ENCODE peak calls at places on chromosomes 6 and 20, in six cellular contexts. N is neuronal stem cell, U is mesenchymal stem cell, C is IMR-90, K is H9, Z is H1. L is an unnamed sample.
A peak's percentile ranks its signal among the peaks of the same experiment; 100 is the strongest.

GRCh38 chr6:79796197-79796596 is 151.2 kb downstream of the ELOVL4 start:
- DNase-seq in C (no peak), U (no peak), Z (no peak), K (no peak), N (no peak), L (no peak)

GRCh38 chr6:167479967-167480653 is 155.2 kb downstream of the TTLL2 start:
- DNase-seq in N (no peak), Z (no peak), K (no peak), U (no peak), C (no peak), L (no peak)

GRCh38 chr6:131937703-131938631 is 13.2 kb downstream of the CCN2 start:
- DNase-seq in Z (no peak), N (no peak), K (no peak), C (peak; percentile 88), U (peak; percentile 93), L (peak; percentile 54)

GRCh38 chr6:43636312-43636667 is 650 bp downstream of the MAD2L1BP start:
- DNase-seq in U (peak; percentile 21), K (no peak), N (no peak), C (peak; percentile 11), Z (no peak), L (no peak)

GRCh38 chr20:36064661-36065426 is 89.7 kb upstream of the EPB41L1 start:
- DNase-seq in U (peak; percentile 92), Z (peak; percentile 100), K (peak; percentile 95), C (peak; percentile 70), N (peak; percentile 91), L (peak; percentile 93)

GRCh38 chr6:153108320-153108719 is 22.8 kb downstream of the RGS17 start:
- DNase-seq in C (no peak), U (peak; percentile 52), N (no peak), K (no peak), Z (no peak), L (peak; percentile 48)

GRCh38 chr20:50607850-50608749 is 83.2 kb downstream of the RIPOR3 start:
- DNase-seq in U (no peak), Z (no peak), C (no peak), K (no peak), N (no peak), L (no peak)

GRCh38 chr6:106250997-106251396 is 74.6 kb downstream of the ATG5 start:
- DNase-seq in N (no peak), C (no peak), K (no peak), Z (no peak), U (no peak), L (peak; percentile 16)

GRCh38 chr6:26020983-26021349 is 58.4 kb downstream of the TRIM38 start:
- DNase-seq in U (peak; percentile 86), N (peak; percentile 63), K (no peak), Z (peak; percentile 73), C (peak; percentile 74), L (no peak)

GRCh38 chr20:37677969-37678610 is 15.7 kb upstream of the CTNNBL1 start:
- DNase-seq in Z (no peak), U (no peak), N (no peak), C (no peak), K (no peak), L (no peak)

DNA sequence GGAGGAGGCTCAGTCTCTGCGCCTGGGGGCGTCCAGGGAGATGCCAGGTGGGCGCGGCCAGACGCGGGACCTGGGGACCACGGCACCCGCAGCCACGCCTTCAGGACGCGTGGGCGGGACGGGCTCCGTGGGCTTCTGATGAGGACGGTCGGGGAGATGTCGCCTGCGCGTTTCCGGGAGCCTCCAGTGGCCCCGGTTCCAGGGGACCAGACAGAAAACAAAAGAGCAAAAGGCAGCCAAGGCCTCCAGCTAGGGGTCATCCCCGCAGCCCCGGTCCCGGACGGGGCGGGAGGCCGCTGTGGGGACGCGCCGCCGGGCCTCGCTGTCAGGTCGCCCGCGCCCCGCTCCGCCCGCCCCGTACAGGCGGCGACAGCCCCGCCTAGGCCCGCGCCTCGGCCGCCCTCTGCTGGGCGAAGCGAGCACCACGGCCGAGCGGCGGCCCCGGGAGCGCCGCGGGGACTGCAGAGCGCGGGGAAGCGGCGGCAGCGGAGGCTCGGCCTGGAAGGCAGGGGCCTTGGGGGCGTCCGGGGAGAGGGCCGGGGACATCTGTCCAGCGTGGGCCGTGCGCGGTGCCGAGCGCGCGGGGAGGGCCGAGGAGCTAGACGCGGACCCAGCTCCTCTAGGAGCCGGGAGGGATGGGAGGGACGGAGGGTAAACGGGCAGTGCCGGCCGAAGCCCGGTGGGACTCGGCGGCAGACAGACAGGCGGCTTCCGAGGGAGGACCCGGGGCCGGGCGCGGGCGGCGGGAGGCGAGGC is 48.7 kb downstream of the TMEM242 start:
- DNase-seq in N (peak; percentile 82), K (peak; percentile 72), Z (peak; percentile 88), U (peak; percentile 68), C (peak; percentile 57), L (peak; percentile 80)
- H3K4me1 ChIP-seq in N (peaks cover 11% of the 10 kb centered on the region), K (peaks cover 2% of the 10 kb centered on the region), Z (peaks cover 11% of the 10 kb centered on the region), U (peaks cover 14% of the 10 kb centered on the region), C (peaks cover 3% of the 10 kb centered on the region), L (no peaks in the 10 kb centered on the region)

DNA sequence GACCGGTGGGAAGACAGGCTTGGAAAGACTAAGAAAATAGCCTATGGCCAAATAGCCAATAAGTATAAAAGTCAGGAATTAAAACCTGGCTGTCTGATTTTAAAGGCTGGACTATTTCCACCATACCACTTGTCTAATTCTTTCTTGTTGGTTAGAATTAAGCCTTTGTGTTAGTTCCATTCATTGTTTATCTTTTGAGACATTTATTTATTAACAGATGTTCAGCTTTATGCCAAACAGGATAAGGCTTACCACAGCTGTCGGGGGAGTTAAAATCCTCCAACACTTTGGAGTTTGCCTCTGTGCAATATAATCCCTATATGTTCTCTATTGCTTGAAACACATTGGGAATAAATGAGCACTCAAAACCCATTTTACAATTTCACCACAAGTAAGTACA is 208.3 kb downstream of the TMEM200A start:
- DNase-seq in N (no peak), K (no peak), Z (no peak), U (peak; percentile 33), C (no peak), L (no peak)
- H2BK120ac ChIP-seq in N (no peak overlapping the region), K (no peak overlapping the region), Z (no peak overlapping the region), U (no peak overlapping the region), C (no peak overlapping the region), L (no peak overlapping the region)

GRCh38 chr6:18270216-18270615 is 5.9 kb upstream of the DEK start:
- DNase-seq in C (no peak), N (no peak), K (no peak), Z (no peak), U (no peak), L (no peak)

GRCh38 chr6:18269717-18270116 is 5.4 kb upstream of the DEK start:
- DNase-seq in N (no peak), U (no peak), K (no peak), C (no peak), Z (no peak), L (no peak)

GRCh38 chr6:18266524-18266908 is 2.2 kb upstream of the DEK start:
- DNase-seq in K (no peak), N (no peak), U (no peak), Z (no peak), C (no peak), L (no peak)

GRCh38 chr6:18265787-18266523 is 1.6 kb upstream of the DEK start:
- DNase-seq in N (no peak), K (peak; percentile 37), Z (no peak), U (no peak), C (no peak), L (no peak)

DNA sequence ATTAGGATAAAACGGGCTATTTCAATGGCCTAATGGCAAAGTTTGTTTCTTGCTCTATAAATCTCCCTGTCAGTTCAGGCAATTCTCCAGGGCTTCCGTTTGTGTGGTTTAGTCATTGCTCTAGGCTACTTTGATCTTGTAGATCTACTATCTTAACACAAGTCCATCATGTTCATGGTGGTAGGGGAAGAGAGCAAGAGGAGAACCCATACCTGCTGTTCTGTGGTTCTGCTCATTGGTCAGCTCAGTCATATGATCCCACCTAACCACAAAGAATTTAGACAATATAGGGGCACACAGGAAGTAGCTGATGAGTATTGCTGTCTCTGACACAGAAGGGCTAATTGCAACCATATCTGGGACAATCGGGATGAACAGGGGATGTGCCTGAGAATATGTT is 4.9 kb upstream of the DEK start:
- DNase-seq in U (peak; percentile 45), K (no peak), N (no peak), Z (no peak), C (peak; percentile 32), L (no peak)
- H2BK15ac ChIP-seq in U (no peak overlapping the region), K (no peak overlapping the region), N (no peak overlapping the region), Z (no peak overlapping the region), C (no peak overlapping the region), L (no peak overlapping the region)

GRCh38 chr20:24607402-24607801 is 138.0 kb downstream of the SYNDIG1 start:
- DNase-seq in C (no peak), N (no peak), K (no peak), U (no peak), Z (no peak), L (no peak)
- H3K4me1 ChIP-seq in C (no peaks in the 10 kb centered on the region), N (peaks cover 5% of the 10 kb centered on the region), K (peaks cover 6% of the 10 kb centered on the region), U (peaks cover 17% of the 10 kb centered on the region), Z (peaks cover 12% of the 10 kb centered on the region), L (peaks cover 9% of the 10 kb centered on the region)

GRCh38 chr6:13873288-13874190 is 51.2 kb upstream of the RNF182 start:
- DNase-seq in K (peak; percentile 94), C (no peak), N (peak; percentile 57), Z (peak; percentile 95), U (peak; percentile 26), L (peak; percentile 95)
- H2BK120ac ChIP-seq in K (no peak overlapping the region), C (no peak overlapping the region), N (no peak overlapping the region), Z (no peak overlapping the region), U (no peak overlapping the region), L (no peak overlapping the region)

GRCh38 chr20:41005361-41005729 is 23.3 kb upstream of the TOP1 start:
- DNase-seq in Z (no peak), U (peak; percentile 98), C (peak; percentile 98), N (no peak), K (no peak), L (no peak)

GRCh38 chr20:41009960-41010359 is 18.7 kb upstream of the TOP1 start:
- DNase-seq in K (no peak), U (peak; percentile 39), C (peak; percentile 69), Z (no peak), N (no peak), L (no peak)

GRCh38 chr20:41004561-41005360 is 23.9 kb upstream of the TOP1 start:
- DNase-seq in Z (no peak), U (peak; percentile 52), C (peak; percentile 44), N (no peak), K (no peak), L (no peak)

GRCh38 chr20:41006126-41006935 is 22.3 kb upstream of the TOP1 start:
- DNase-seq in U (no peak), C (no peak), N (no peak), Z (no peak), K (no peak), L (no peak)

GRCh38 chr20:41006936-41007871 is 21.4 kb upstream of the TOP1 start:
- DNase-seq in K (peak; percentile 39), C (no peak), Z (no peak), U (peak; percentile 59), N (no peak), L (peak; percentile 49)
- H2BK15ac ChIP-seq in K (no peak overlapping the region), C (peak overlapping the region; percentile 100), Z (no peak overlapping the region), U (peak overlapping the region; percentile 62), N (peak overlapping the region; percentile 12), L (no peak overlapping the region)

DNA sequence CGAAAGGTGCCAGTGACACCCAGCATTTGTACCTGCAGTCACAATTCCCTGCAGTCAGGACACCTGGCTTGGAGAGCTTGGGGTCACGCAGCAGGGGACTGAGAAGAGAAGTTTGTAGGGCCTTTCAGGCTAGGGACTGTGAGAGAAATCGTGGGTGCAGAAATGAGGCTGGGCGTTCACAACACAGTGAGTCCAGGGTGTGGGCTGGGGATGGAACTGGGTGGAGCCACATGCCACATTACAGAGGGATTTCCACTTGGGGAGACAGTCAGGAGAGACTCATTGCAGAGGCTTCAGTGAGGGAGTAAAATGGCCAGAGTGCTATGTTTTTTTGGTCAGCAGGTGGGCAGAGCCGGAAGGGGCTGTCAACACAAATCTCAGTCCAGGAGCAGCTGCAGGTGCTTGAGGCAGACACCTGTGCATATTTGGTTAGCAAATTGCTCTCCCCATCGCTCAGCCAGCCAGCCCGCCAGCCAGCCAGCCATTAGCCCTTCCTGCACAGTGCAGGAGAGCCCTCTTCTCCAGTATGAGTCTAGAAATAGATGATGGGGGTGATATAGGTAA is 7.4 kb downstream of the ITPR3 start:
- DNase-seq in Z (no peak), N (no peak), C (no peak), K (no peak), U (no peak), L (no peak)
- H3K4me1 ChIP-seq in Z (peaks cover 23% of the 10 kb centered on the region), N (peaks cover 13% of the 10 kb centered on the region), C (peaks cover 3% of the 10 kb centered on the region), K (peaks cover 4% of the 10 kb centered on the region), U (peaks cover 21% of the 10 kb centered on the region), L (peaks cover 4% of the 10 kb centered on the region)

L was measured in mesendoderm.